ENCODE peak calls at places on chromosomes 13 and 19, in ten cellular contexts. D, X, Z, V, J, M, Q, S, E and U are unnamed samples.

GRCh38 chr19:10193666-10194499 is 870 bp downstream of the DNMT1 start:
- DNase-seq in S (peak), M (peak), Q (no peak), J (peak), D (no peak), V (peak), X (peak), Z (peak), E (no peak), U (peak)

GRCh38 chr13:97395437-97396136 is 38.4 kb upstream of the RAP2A start:
- DNase-seq in M (peak), E (no peak), J (peak), D (no peak), Q (no peak), S (no peak), Z (no peak), V (peak), X (peak), U (no peak)

GRCh38 chr19:43644181-43644580 is 4.5 kb upstream of the CADM4 start:
- DNase-seq in M (no peak), D (no peak), V (no peak), E (no peak), Z (no peak), X (no peak), Q (no peak), S (no peak), J (no peak), U (no peak)

GRCh38 chr19:18750295-18750970 is 40.7 kb downstream of the COMP start:
- DNase-seq in E (no peak), X (no peak), V (no peak), Z (no peak), S (no peak), Q (no peak), D (no peak), M (no peak), J (no peak), U (no peak)

GRCh38 chr13:29411493-29411892 is 184.0 kb downstream of the SLC7A1 start:
- DNase-seq in D (no peak), S (no peak), X (peak), J (no peak), Z (no peak), Q (no peak), V (no peak), M (no peak), E (no peak), U (no peak)

GRCh38 chr13:51246411-51247298 is 24.5 kb downstream of the FAM124A start:
- DNase-seq in V (no peak), J (no peak), E (no peak), D (no peak), Q (no peak), X (no peak), M (no peak), Z (no peak), S (no peak), U (no peak)

GRCh38 chr13:35460061-35460460 is 16.4 kb downstream of the MAB21L1 start:
- DNase-seq in E (no peak), Q (no peak), S (no peak), M (no peak), J (no peak), D (no peak), V (no peak), X (no peak), Z (no peak), U (no peak)

GRCh38 chr19:18633321-18633720 is 3.5 kb upstream of the KLHL26 start:
- DNase-seq in D (no peak), S (no peak), V (no peak), E (no peak), Z (no peak), X (no peak), J (no peak), M (no peak), Q (no peak), U (no peak)

GRCh38 chr19:48913114-48913513 is 13.0 kb downstream of the NUCB1 start:
- DNase-seq in Q (peak), J (no peak), D (no peak), V (no peak), S (no peak), E (no peak), M (no peak), X (no peak), Z (no peak), U (peak)

GRCh38 chr13:50400930-50401553 is 385.8 kb downstream of the KCNRG start:
- DNase-seq in Z (no peak), Q (no peak), V (peak), E (no peak), S (no peak), J (peak), D (peak), M (peak), X (peak), U (no peak)

GRCh38 chr19:51022526-51022925 is 3.0 kb upstream of the KLK10 start:
- DNase-seq in J (no peak), E (no peak), V (no peak), S (no peak), M (no peak), Q (no peak), D (no peak), X (no peak), Z (no peak), U (no peak)

GRCh38 chr13:39149896-39150295 is 111.6 kb downstream of the NHLRC3 start:
- DNase-seq in Q (no peak), Z (no peak), E (no peak), J (no peak), V (no peak), X (no peak), M (no peak), S (no peak), D (no peak), U (no peak)

GRCh38 chr13:80363890-80364503 is 23.1 kb upstream of the SPRY2 start:
- DNase-seq in V (peak), X (peak), M (peak), D (no peak), Q (no peak), S (no peak), J (peak), E (no peak), Z (peak), U (no peak)

GRCh38 chr13:22086593-22086992 is 415.7 kb downstream of the FGF9 start:
- DNase-seq in X (peak), Q (no peak), S (no peak), E (no peak), J (peak), M (no peak), Z (no peak), V (peak), D (no peak), U (no peak)

GRCh38 chr13:106350208-106350607 is 185.3 kb downstream of the EFNB2 start:
- DNase-seq in X (no peak), S (no peak), Q (no peak), V (no peak), M (no peak), E (no peak), J (no peak), D (no peak), Z (peak), U (no peak)

GRCh38 chr19:9945319-9945966 is 9.1 kb upstream of the OLFM2 start:
- DNase-seq in Q (no peak), E (peak), J (peak), V (peak), Z (peak), M (peak), D (peak), X (peak), S (no peak), U (no peak)

GRCh38 chr13:51906581-51906980 is 44.8 kb downstream of the CCDC70 start:
- DNase-seq in E (no peak), V (no peak), S (no peak), X (no peak), J (no peak), D (no peak), M (peak), Z (no peak), Q (no peak), U (no peak)

GRCh38 chr13:111429064-111429558 is 108.7 kb downstream of the TEX29 start:
- DNase-seq in E (no peak), Q (peak), M (peak), X (peak), J (peak), V (peak), S (no peak), D (no peak), Z (peak), U (peak)

GRCh38 chr19:373391-374182 is 29.0 kb upstream of the MIER2 start:
- DNase-seq in X (no peak), V (no peak), J (no peak), Q (no peak), S (no peak), D (no peak), E (no peak), M (no peak), Z (no peak), U (no peak)

GRCh38 chr13:55534306-55534705 is 1606.4 kb upstream of the PRR20A start:
- DNase-seq in Q (no peak), V (no peak), D (no peak), S (no peak), J (no peak), X (no peak), M (no peak), Z (no peak), E (no peak), U (no peak)

GRCh38 chr13:27952931-27953670 is 16.0 kb downstream of the CDX2 start:
- DNase-seq in S (peak), D (no peak), Z (peak), Q (peak), M (no peak), E (no peak), X (no peak), J (no peak), V (no peak), U (no peak)

GRCh38 chr19:46849610-46850009 is 1.0 kb downstream of the AP2S1 start:
- DNase-seq in D (no peak), M (no peak), Z (no peak), J (no peak), S (no peak), V (no peak), X (no peak), E (no peak), Q (no peak), U (no peak)

GRCh38 chr13:74287672-74288169 is 153.5 kb upstream of the KLF12 start:
- DNase-seq in V (peak), Z (peak), D (peak), E (peak), J (peak), X (peak), S (peak), Q (no peak), M (peak), U (peak)

GRCh38 chr13:108897955-108898354 is 268.5 kb downstream of the MYO16 start:
- DNase-seq in Z (no peak), V (no peak), X (no peak), S (no peak), E (no peak), Q (peak), J (peak), D (no peak), M (no peak), U (no peak)

GRCh38 chr13:108895220-108895704 is 265.9 kb downstream of the MYO16 start:
- DNase-seq in S (no peak), E (no peak), Z (peak), M (peak), V (peak), D (no peak), Q (peak), J (peak), X (peak), U (peak)
- TF ChIP-seq CTCF in S (peak), E (peak), Z (peak), M (peak), V (peak), D (peak), Q (no peak), J (peak), X (peak), U (peak)

GRCh38 chr19:7408251-7408650 is 59.5 kb downstream of the ARHGEF18 start:
- DNase-seq in Q (no peak), V (no peak), Z (no peak), S (no peak), J (no peak), E (no peak), M (no peak), X (no peak), D (no peak), U (no peak)
- TF ChIP-seq CTCF in Q (no peak), V (no peak), Z (no peak), S (no peak), J (no peak), E (no peak), M (no peak), X (no peak), D (no peak), U (no peak)

GRCh38 chr19:13243971-13244370 is 93.8 kb downstream of the IER2 start:
- DNase-seq in X (no peak), D (no peak), Q (no peak), V (no peak), S (no peak), E (no peak), J (no peak), M (peak), Z (no peak), U (no peak)

GRCh38 chr19:13240312-13241022 is 90.3 kb downstream of the IER2 start:
- DNase-seq in X (no peak), Q (no peak), V (no peak), E (no peak), Z (no peak), J (no peak), S (no peak), D (no peak), M (no peak), U (no peak)

GRCh38 chr19:13238891-13239534 is 88.8 kb downstream of the IER2 start:
- DNase-seq in X (no peak), S (no peak), D (no peak), M (no peak), Z (no peak), E (no peak), Q (no peak), J (no peak), V (no peak), U (no peak)

GRCh38 chr19:13244920-13245319 is 94.7 kb downstream of the IER2 start:
- DNase-seq in V (no peak), E (no peak), Z (no peak), J (no peak), X (no peak), S (no peak), Q (no peak), M (no peak), D (no peak), U (no peak)

GRCh38 chr19:13241321-13242104 is 91.3 kb downstream of the IER2 start:
- DNase-seq in Z (no peak), J (no peak), S (no peak), E (no peak), D (no peak), Q (no peak), V (no peak), M (no peak), X (no peak), U (no peak)
- TF ChIP-seq CTCF in Z (no peak), J (no peak), S (no peak), E (no peak), D (no peak), Q (peak), V (no peak), M (no peak), X (no peak), U (peak)

GRCh38 chr19:40053491-40053890 is 2.5 kb downstream of the ZNF780B start:
- DNase-seq in Q (no peak), S (no peak), E (no peak), J (no peak), Z (no peak), M (no peak), X (no peak), D (no peak), V (no peak), U (no peak)
- TF ChIP-seq CTCF in Q (no peak), S (no peak), E (no peak), J (no peak), Z (no peak), M (no peak), X (no peak), D (no peak), V (no peak), U (no peak)

DNA sequence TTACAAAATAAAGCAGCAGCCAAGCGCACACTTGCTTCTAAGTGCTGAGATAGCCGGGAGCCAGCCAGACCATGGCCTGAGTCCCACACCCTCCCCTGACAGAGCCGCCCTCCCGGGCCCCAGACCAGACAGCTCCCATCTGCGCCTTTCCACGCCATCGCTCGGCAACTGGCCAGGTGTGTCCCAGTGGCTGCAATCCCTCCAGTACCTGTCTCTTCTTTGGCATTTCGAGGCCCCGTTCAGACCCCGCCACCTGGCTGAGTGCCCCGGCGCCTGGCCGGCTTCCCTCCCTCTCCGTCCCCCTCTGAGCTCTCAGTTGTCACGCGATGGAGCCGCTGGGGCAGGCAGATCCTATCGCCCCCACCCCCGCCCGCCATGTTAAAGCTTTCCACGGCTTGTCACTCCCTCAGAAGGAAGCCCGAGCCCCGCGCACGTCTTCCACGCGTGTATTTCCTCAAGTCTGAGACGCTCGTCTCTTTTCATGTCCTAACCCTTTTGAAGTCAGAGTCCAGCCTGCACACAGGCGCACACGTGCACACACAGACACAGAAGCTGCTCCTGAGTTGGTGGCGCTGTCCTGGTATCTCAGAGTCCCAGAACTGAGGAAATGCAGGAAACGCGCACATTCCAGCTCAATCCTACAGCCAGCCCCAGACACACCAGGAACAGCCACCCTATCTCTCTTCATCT is 7.9 kb downstream of the MLLT1 start:
- DNase-seq in M (no peak), Z (peak), J (peak), V (peak), Q (no peak), S (peak), D (no peak), E (peak), X (peak), U (no peak)
- TF ChIP-seq CTCF in M (no peak), Z (no peak), J (peak), V (no peak), Q (no peak), S (no peak), D (peak), E (peak), X (peak), U (no peak)

DNA sequence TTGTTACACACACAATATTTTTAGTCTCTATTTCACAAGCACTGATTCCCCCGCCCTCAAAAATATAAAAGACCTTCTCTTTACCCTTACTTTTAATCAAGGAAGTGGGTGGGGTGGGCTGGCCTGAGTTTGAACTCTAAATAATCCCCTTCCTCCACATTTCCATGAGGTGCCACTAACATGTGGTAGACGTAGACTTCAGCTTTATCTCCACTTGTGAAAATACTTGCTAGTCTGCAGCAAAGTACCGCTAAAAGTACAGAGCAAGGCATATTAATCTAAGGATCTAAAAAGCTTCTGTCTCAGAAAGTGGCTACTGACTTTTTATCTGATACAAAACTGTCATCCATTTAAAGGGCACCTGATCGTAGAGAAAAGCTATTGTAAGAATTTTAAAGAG is 739.6 kb upstream of the SLC10A2 start:
- DNase-seq in D (no peak), E (no peak), V (no peak), X (no peak), Z (no peak), J (no peak), S (no peak), M (no peak), Q (no peak), U (no peak)
- TF ChIP-seq CTCF in D (no peak), E (no peak), V (no peak), X (no peak), Z (no peak), J (no peak), S (no peak), M (no peak), Q (no peak), U (no peak)

DNA sequence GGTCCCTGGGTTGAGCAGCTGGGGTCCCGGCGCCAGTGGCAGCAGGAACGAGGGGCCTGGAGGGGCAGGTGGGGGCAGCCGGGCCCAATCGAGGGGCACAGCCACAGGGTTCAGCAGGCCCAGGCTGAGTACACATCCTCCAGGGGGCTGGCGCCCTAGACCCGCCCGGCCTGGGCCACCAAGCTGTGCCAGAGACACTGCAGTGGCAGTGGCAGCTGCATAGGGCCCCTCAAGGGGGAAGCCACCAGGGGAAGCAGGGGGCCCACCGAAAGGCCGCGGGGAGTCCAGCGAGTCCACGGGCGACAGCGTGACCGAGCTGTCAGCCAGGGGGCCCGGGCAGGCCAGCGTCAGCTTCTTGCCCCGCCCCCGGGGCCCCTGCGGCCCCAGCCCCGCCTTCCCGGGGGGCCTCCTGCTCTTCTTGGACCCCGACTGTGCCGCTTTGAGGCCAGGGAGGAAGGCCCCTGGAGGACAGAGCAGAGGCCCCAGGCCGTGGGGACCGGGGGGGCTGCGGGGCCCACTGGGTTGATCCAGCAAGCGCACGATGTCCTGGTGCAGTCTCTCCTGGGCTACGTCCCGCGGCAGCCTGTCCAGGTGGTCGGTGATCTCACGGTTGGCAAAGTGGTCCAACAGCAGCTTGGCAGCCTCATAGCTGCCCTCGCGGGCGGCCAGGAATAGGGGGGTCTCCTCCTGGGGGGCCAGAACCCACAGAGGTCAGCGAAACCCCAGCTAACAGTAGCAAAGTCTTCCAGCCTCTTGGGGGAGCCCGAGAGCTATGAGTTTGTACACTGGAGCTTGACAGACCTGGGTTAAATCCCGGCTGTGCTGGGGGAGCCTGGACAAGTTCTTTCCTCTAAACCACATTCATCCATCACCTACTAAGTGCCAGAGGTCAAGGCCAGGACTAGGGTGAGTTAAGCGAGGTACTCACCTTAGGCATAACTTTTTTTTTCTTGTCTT is 39.5 kb downstream of the NOTCH3 start:
- DNase-seq in D (no peak), X (no peak), M (peak), Z (no peak), S (no peak), J (peak), E (no peak), V (peak), Q (peak), U (peak)
- TF ChIP-seq CTCF in D (peak), X (peak), M (peak), Z (peak), S (peak), J (peak), E (no peak), V (peak), Q (peak), U (peak)

GRCh38 chr19:19865750-19866598 is at the start of gene ZNF253:
- DNase-seq in Z (peak), V (peak), D (peak), J (peak), S (peak), E (peak), X (peak), M (peak), Q (peak), U (peak)

GRCh38 chr19:19858751-19859150 is 6.9 kb upstream of the ZNF253 start:
- DNase-seq in M (no peak), D (no peak), V (no peak), E (no peak), Z (no peak), S (no peak), X (no peak), J (no peak), Q (no peak), U (no peak)

GRCh38 chr19:19866599-19867248 is 1.0 kb downstream of the ZNF253 start:
- DNase-seq in D (no peak), J (no peak), Q (peak), S (peak), M (no peak), Z (peak), X (peak), V (peak), E (no peak), U (peak)

GRCh38 chr19:19860756-19861390 is 4.8 kb upstream of the ZNF253 start:
- DNase-seq in J (no peak), D (no peak), Q (no peak), S (peak), M (no peak), Z (peak), X (peak), E (no peak), V (no peak), U (peak)
- TF ChIP-seq CTCF in J (no peak), D (no peak), Q (no peak), S (no peak), M (no peak), Z (no peak), X (no peak), E (no peak), V (no peak), U (no peak)

DNA sequence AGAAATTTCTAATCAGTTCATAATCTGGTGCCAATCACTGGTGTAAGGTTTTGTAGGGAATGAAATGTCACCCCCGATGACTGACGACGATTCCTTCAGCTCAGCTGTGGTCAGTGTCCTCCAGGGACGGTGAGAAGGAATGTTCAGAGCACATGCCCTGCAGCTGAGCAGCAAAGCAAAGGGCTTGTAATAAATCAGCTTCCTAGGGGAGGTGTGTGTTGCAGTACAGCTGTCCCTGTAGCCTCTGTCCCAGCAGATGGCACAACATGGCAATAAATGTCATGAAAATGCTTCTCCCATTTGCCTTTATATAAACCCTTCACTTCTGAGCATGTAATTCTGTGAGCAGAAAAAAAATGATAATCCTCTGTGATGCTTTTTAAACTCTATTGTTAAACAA is 102.4 kb downstream of the FAM216B start:
- DNase-seq in D (no peak), V (peak), M (peak), J (peak), Z (peak), Q (no peak), X (peak), S (no peak), E (no peak), U (no peak)
- TF ChIP-seq CTCF in D (no peak), V (peak), M (peak), J (no peak), Z (peak), Q (no peak), X (no peak), S (no peak), E (no peak), U (no peak)